ENCODE peak calls at places on chromosomes 1 and 21, in seven cellular contexts. V is AML-193; Y is activated CD4-positive, alpha-beta T cell treated with anti-CD3 and anti-CD28 coated beads, Interleukin-2, amount 50 U/mL, for 24 hours; F is HT-29; L is activated CD8-positive, alpha-beta memory T cell treated with anti-CD3 and anti-CD28 coated beads for 1 hour; Q is T-helper 2 cell; T is uterus. B is an unnamed sample.

GRCh38 chr1:52216907-52217458 is 75.1 kb downstream of the ZFYVE9 start:
- DNase-seq in V (no peak), Y (no peak), F (no peak), L (no peak), Q (no peak), T (no peak), B (no peak)

GRCh38 chr1:75937034-75937433 is 4.8 kb upstream of the ASB17 start:
- DNase-seq in V (no peak), Y (no peak), F (no peak), L (no peak), Q (no peak), T (no peak), B (no peak)

GRCh38 chr1:112735752-112736151 is 20.6 kb upstream of the PPM1J start:
- DNase-seq in V (no peak), Y (peak), F (no peak), L (no peak), Q (no peak), T (no peak), B (no peak)

GRCh38 chr1:1604374-1605033 is 4.6 kb upstream of the FNDC10 start:
- DNase-seq in V (no peak), Y (no peak), F (no peak), L (no peak), Q (no peak), T (no peak), B (no peak)

GRCh38 chr1:19384113-19384512 is 72.0 kb downstream of the SLC66A1 start:
- DNase-seq in V (no peak), Y (no peak), F (peak), L (no peak), Q (no peak), T (peak), B (no peak)

GRCh38 chr21:40531421-40531820 is 315.5 kb downstream of the DSCAM start:
- DNase-seq in V (no peak), Y (no peak), F (no peak), L (no peak), Q (no peak), T (no peak), B (no peak)

GRCh38 chr1:178645826-178646200 is 79.2 kb upstream of the RALGPS2 start:
- DNase-seq in V (no peak), Y (no peak), F (no peak), L (no peak), Q (no peak), T (no peak), B (no peak)

GRCh38 chr1:10087210-10087609 is 54.5 kb downstream of the UBE4B start:
- DNase-seq in V (no peak), Y (no peak), F (no peak), L (no peak), Q (no peak), T (no peak), B (no peak)

GRCh38 chr1:231162300-231162969 is 577 bp downstream of the TRIM67 start:
- DNase-seq in V (no peak), Y (no peak), F (no peak), L (peak), Q (peak), T (no peak), B (no peak)

GRCh38 chr1:61183471-61184034 is 101.2 kb downstream of the NFIA start:
- DNase-seq in V (no peak), Y (no peak), F (peak), L (no peak), Q (no peak), T (peak), B (no peak)

GRCh38 chr1:55823521-55824296 is 608.5 kb upstream of the USP24 start:
- DNase-seq in V (no peak), Y (no peak), F (no peak), L (no peak), Q (no peak), T (no peak), B (no peak)

GRCh38 chr1:26278303-26278702 is 1.6 kb upstream of the SH3BGRL3 start:
- DNase-seq in V (no peak), Y (no peak), F (peak), L (no peak), Q (no peak), T (no peak), B (no peak)

GRCh38 chr1:171898956-171899355 is 57.7 kb downstream of the DNM3 start:
- DNase-seq in V (no peak), Y (no peak), F (no peak), L (no peak), Q (no peak), T (no peak), B (no peak)

GRCh38 chr1:216502528-216503162 is 79.4 kb upstream of the USH2A start:
- DNase-seq in V (no peak), Y (no peak), F (no peak), L (no peak), Q (no peak), T (no peak), B (no peak)

B was measured in SIG-M5.